ENCODE peak calls at places on chromosomes 3 and 15, in ten cellular contexts. One of them, this sample, is unnamed.

GRCh38 chr3:65170357-65171090 is 482.7 kb upstream of the ADAMTS9 start:
- DNase-seq in ELF-1: peak
- DNase-seq in NCI-H524: peak
- DNase-seq in WTC11: no peak
- DNase-seq in DMS153: no peak
- DNase-seq in vagina: no peak
- DNase-seq in cerebellar cortex: peak
- DNase-seq in BJ: peak
- DNase-seq in uterus: peak
- DNase-seq in mesothelial cell of epicardium: peak
- DNase-seq in this sample: no peak

GRCh38 chr3:99545941-99546580 is 92.3 kb upstream of the COL8A1 start:
- DNase-seq in WTC11: no peak
- DNase-seq in vagina: no peak
- DNase-seq in NCI-H524: no peak
- DNase-seq in BJ: no peak
- DNase-seq in DMS153: no peak
- DNase-seq in cerebellar cortex: no peak
- DNase-seq in uterus: no peak
- DNase-seq in ELF-1: no peak
- DNase-seq in mesothelial cell of epicardium: no peak
- DNase-seq in this sample: no peak

GRCh38 chr3:184942735-184943134 is 130.8 kb downstream of the VPS8 start:
- DNase-seq in DMS153: no peak
- DNase-seq in cerebellar cortex: no peak
- DNase-seq in NCI-H524: no peak
- DNase-seq in mesothelial cell of epicardium: no peak
- DNase-seq in uterus: no peak
- DNase-seq in BJ: no peak
- DNase-seq in WTC11: no peak
- DNase-seq in vagina: no peak
- DNase-seq in ELF-1: no peak
- DNase-seq in this sample: no peak

GRCh38 chr3:30681276-30682211 is 75.1 kb downstream of the TGFBR2 start:
- DNase-seq in NCI-H524: no peak
- DNase-seq in ELF-1: peak
- DNase-seq in vagina: no peak
- DNase-seq in mesothelial cell of epicardium: no peak
- DNase-seq in WTC11: no peak
- DNase-seq in DMS153: no peak
- DNase-seq in BJ: peak
- DNase-seq in uterus: peak
- DNase-seq in cerebellar cortex: no peak
- DNase-seq in this sample: no peak

GRCh38 chr3:13826672-13827071 is 53.2 kb downstream of the WNT7A start:
- DNase-seq in WTC11: no peak
- DNase-seq in DMS153: no peak
- DNase-seq in uterus: no peak
- DNase-seq in cerebellar cortex: no peak
- DNase-seq in mesothelial cell of epicardium: no peak
- DNase-seq in NCI-H524: no peak
- DNase-seq in ELF-1: no peak
- DNase-seq in BJ: no peak
- DNase-seq in vagina: no peak
- DNase-seq in this sample: no peak

GRCh38 chr3:99094611-99095010 is 193.1 kb upstream of the DCBLD2 start:
- DNase-seq in WTC11: no peak
- DNase-seq in cerebellar cortex: no peak
- DNase-seq in mesothelial cell of epicardium: no peak
- DNase-seq in BJ: no peak
- DNase-seq in uterus: no peak
- DNase-seq in vagina: no peak
- DNase-seq in DMS153: no peak
- DNase-seq in ELF-1: no peak
- DNase-seq in NCI-H524: no peak
- DNase-seq in this sample: no peak

GRCh38 chr3:80052271-80052670 is 284.5 kb upstream of the ROBO1 start:
- DNase-seq in mesothelial cell of epicardium: no peak
- DNase-seq in uterus: no peak
- DNase-seq in vagina: no peak
- DNase-seq in NCI-H524: no peak
- DNase-seq in BJ: no peak
- DNase-seq in cerebellar cortex: no peak
- DNase-seq in ELF-1: no peak
- DNase-seq in WTC11: no peak
- DNase-seq in DMS153: no peak
- DNase-seq in this sample: no peak

GRCh38 chr15:77659350-77660321 is 26.9 kb upstream of the LINGO1 start:
- DNase-seq in uterus: no peak
- DNase-seq in vagina: no peak
- DNase-seq in WTC11: peak
- DNase-seq in DMS153: no peak
- DNase-seq in BJ: no peak
- DNase-seq in ELF-1: peak
- DNase-seq in NCI-H524: peak
- DNase-seq in cerebellar cortex: peak
- DNase-seq in mesothelial cell of epicardium: peak
- DNase-seq in this sample: no peak

GRCh38 chr3:16338124-16338523 is 73.1 kb downstream of the OXNAD1 start:
- DNase-seq in BJ: no peak
- DNase-seq in cerebellar cortex: no peak
- DNase-seq in DMS153: no peak
- DNase-seq in mesothelial cell of epicardium: no peak
- DNase-seq in vagina: no peak
- DNase-seq in NCI-H524: no peak
- DNase-seq in ELF-1: no peak
- DNase-seq in WTC11: no peak
- DNase-seq in uterus: no peak
- DNase-seq in this sample: no peak

GRCh38 chr15:101121511-101122090 is 130.2 kb downstream of the CHSY1 start:
- DNase-seq in mesothelial cell of epicardium: peak
- DNase-seq in BJ: no peak
- DNase-seq in DMS153: no peak
- DNase-seq in vagina: no peak
- DNase-seq in cerebellar cortex: peak
- DNase-seq in WTC11: peak
- DNase-seq in NCI-H524: peak
- DNase-seq in ELF-1: peak
- DNase-seq in uterus: peak
- DNase-seq in this sample: no peak

GRCh38 chr15:76183906-76184639 is 124.3 kb downstream of the TMEM266 start:
- DNase-seq in cerebellar cortex: peak
- DNase-seq in BJ: no peak
- DNase-seq in mesothelial cell of epicardium: no peak
- DNase-seq in NCI-H524: no peak
- DNase-seq in WTC11: no peak
- DNase-seq in ELF-1: no peak
- DNase-seq in vagina: no peak
- DNase-seq in uterus: no peak
- DNase-seq in DMS153: no peak
- DNase-seq in this sample: no peak

GRCh38 chr3:153162513-153163348 is 705 bp downstream of the RAP2B start:
- DNase-seq in WTC11: peak
- DNase-seq in NCI-H524: peak
- DNase-seq in vagina: no peak
- DNase-seq in mesothelial cell of epicardium: peak
- DNase-seq in uterus: peak
- DNase-seq in BJ: no peak
- DNase-seq in DMS153: no peak
- DNase-seq in ELF-1: peak
- DNase-seq in cerebellar cortex: peak
- DNase-seq in this sample: no peak

GRCh38 chr3:53264718-53265117 is 8.9 kb upstream of the TKT start:
- DNase-seq in uterus: no peak
- DNase-seq in vagina: no peak
- DNase-seq in cerebellar cortex: peak
- DNase-seq in mesothelial cell of epicardium: no peak
- DNase-seq in WTC11: no peak
- DNase-seq in ELF-1: peak
- DNase-seq in DMS153: no peak
- DNase-seq in NCI-H524: no peak
- DNase-seq in BJ: no peak
- DNase-seq in this sample: no peak

GRCh38 chr3:115071122-115071521 is 76.0 kb downstream of the ZBTB20 start:
- DNase-seq in NCI-H524: no peak
- DNase-seq in BJ: no peak
- DNase-seq in ELF-1: no peak
- DNase-seq in vagina: no peak
- DNase-seq in mesothelial cell of epicardium: no peak
- DNase-seq in uterus: no peak
- DNase-seq in DMS153: no peak
- DNase-seq in cerebellar cortex: no peak
- DNase-seq in WTC11: no peak
- DNase-seq in this sample: no peak

This sample was measured in iPS DF 6.9.